ENCODE peak calls at places on chromosomes 5 and 9, in five cellular contexts. E is osteoblast, U is psoas muscle, B is fibroblast of lung, A is brain microvascular endothelial cell. D is an unnamed sample.

GRCh38 chr9:33211695-33212393 is 28.1 kb upstream of the SPINK4 start:
- DNase-seq in E (no peak), U (no peak), B (peak; percentile 19), A (peak; percentile 18), D (no peak)

GRCh38 chr9:116857321-116857720 is 170.2 kb downstream of the TRIM32 start:
- DNase-seq in E (no peak), U (no peak), B (no peak), A (no peak), D (no peak)

GRCh38 chr5:55599148-55600050 is 64.6 kb upstream of the PLPP1 start:
- DNase-seq in E (no peak), U (no peak), B (no peak), A (no peak), D (no peak)

GRCh38 chr5:143938230-143938629 is 126.3 kb downstream of the HMHB1 start:
- DNase-seq in E (peak; percentile 52), U (no peak), B (peak; percentile 20), A (no peak), D (no peak)

GRCh38 chr9:134886413-134886913 is 5.9 kb downstream of the FCN2 start:
- DNase-seq in E (no peak), U (no peak), B (no peak), A (no peak), D (no peak)

GRCh38 chr9:93286252-93287188 is 102.6 kb downstream of the WNK2 start:
- DNase-seq in E (peak; percentile 60), U (no peak), B (no peak), A (no peak), D (no peak)

GRCh38 chr5:170105643-170106611 is at the start of gene FOXI1:
- DNase-seq in E (no peak), U (no peak), B (no peak), A (no peak), D (no peak)

GRCh38 chr9:108956098-108956533 is 21.9 kb downstream of the ABITRAM start:
- DNase-seq in E (no peak), U (no peak), B (no peak), A (no peak), D (no peak)

GRCh38 chr5:1133510-1134255 is 21.8 kb upstream of the SLC12A7 start:
- DNase-seq in E (no peak), U (no peak), B (no peak), A (no peak), D (no peak)

GRCh38 chr9:112555844-112556482 is 69.3 kb downstream of the KIAA1958 start:
- DNase-seq in E (no peak), U (no peak), B (no peak), A (no peak), D (no peak)

GRCh38 chr5:34484591-34485228 is 171.4 kb upstream of the RAI14 start:
- DNase-seq in E (no peak), U (no peak), B (peak; percentile 65), A (no peak), D (no peak)

GRCh38 chr9:129697111-129697955 is 31.9 kb downstream of the PRRX2 start:
- DNase-seq in E (peak; percentile 99), U (peak; percentile 76), B (peak; percentile 73), A (peak; percentile 45), D (no peak)

GRCh38 chr9:32384002-32384363 is 460 bp upstream of the ACO1 start:
- DNase-seq in E (no peak), U (no peak), B (no peak), A (no peak), D (no peak)

GRCh38 chr5:153267506-153267905 is 223.0 kb upstream of the GRIA1 start:
- DNase-seq in E (no peak), U (no peak), B (no peak), A (no peak), D (no peak)

GRCh38 chr5:172113036-172113435 is 75.0 kb downstream of the STK10 start:
- DNase-seq in E (no peak), U (no peak), B (peak; percentile 73), A (peak; percentile 65), D (no peak)

GRCh38 chr9:136108648-136109266 is 9.9 kb downstream of the TMEM250 start:
- DNase-seq in E (no peak), U (no peak), B (no peak), A (no peak), D (no peak)

GRCh38 chr9:133103987-133104505 is 17.0 kb downstream of the RALGDS start:
- DNase-seq in E (peak; percentile 61), U (peak; percentile 49), B (no peak), A (no peak), D (no peak)

GRCh38 chr5:163915481-163915961 is 410.1 kb downstream of the MAT2B start:
- DNase-seq in E (no peak), U (no peak), B (peak; percentile 59), A (no peak), D (no peak)
- H3K4me3 ChIP-seq in E (no peak overlapping the region), U (no peak overlapping the region), B (no peak overlapping the region), A (no peak overlapping the region), D (no peak overlapping the region)

DNA sequence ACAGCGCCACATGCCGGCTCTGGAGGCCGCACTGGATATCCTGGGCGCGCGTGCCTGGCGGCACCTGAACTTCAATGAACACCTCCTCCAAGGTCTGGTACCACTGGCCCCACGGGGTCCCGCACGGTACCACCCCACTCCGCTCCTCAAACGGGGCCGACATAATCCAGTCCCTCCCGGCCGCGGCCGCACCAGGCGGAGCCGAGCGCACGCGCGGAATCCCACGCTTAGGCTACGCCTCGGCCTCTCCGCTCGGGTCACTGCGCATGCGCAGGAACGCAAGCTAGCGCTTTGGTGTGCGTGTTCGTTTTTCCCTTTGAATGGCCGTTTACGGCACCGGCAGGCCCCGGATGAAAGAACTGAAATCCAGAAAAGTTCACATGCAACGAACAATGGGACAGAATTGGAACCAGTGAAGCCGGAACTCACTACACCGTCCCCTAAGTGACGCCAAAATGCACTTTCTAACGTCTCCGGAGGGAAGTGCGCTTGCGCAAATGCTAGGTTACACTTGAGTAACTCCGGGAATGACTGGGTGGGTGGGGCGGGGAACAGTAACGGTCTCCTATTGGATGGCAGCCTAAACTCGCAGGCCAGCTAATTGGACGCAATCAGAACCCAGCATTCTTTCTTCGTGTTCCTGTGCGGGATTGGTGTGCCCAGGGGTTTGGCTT is at the start of gene NUDCD2:
- DNase-seq in E (peak; percentile 95), U (peak; percentile 99), B (peak; percentile 98), A (peak; percentile 99), D (peak; percentile 96)
- TF ChIP-seq CTCF in E (peak; percentile 17), U (peak; percentile 28), B (peak; percentile 21), A (peak; percentile 45), D (peak; percentile 38)

DNA sequence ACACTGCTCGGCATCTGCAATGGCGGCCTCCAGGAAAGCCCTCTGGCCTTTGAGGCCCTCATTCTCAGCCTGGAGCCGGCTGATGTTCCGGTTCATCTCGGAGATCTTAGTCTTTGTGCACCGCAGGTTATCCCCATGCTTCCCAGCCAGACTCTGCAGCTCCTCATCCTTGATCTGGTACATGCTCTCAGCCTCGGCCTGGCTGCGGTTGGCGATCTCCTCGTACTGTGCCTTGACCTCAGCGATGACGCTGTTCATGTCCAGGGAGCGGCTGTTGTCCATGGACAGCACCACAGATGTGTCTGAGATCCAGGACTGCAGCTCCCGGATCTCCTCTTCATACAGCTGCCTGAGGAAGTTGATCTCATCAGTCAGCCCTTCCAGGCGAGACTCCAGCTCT is 21.9 kb downstream of the CEP120 start:
- DNase-seq in E (no peak), U (no peak), B (no peak), A (no peak), D (no peak)
- H3K36me3 ChIP-seq in E (peaks cover 11% of the 10 kb centered on the region), U (peaks cover 57% of the 10 kb centered on the region), B (no peaks in the 10 kb centered on the region), A (peaks cover 2% of the 10 kb centered on the region), D (no peaks in the 10 kb centered on the region)

GRCh38 chr9:12065050-12065449 is 628.1 kb upstream of the TYRP1 start:
- DNase-seq in E (no peak), U (no peak), B (no peak), A (no peak), D (no peak)

GRCh38 chr9:12069366-12069765 is 623.8 kb upstream of the TYRP1 start:
- DNase-seq in E (no peak), U (no peak), B (no peak), A (no peak), D (no peak)
- H3K4me3 ChIP-seq in E (no peak overlapping the region), U (no peak overlapping the region), B (no peak overlapping the region), A (no peak overlapping the region), D (no peak overlapping the region)

GRCh38 chr5:91636351-91636750 is 253.2 kb upstream of the ARRDC3 start:
- DNase-seq in E (no peak), U (no peak), B (no peak), A (no peak), D (no peak)
- TF ChIP-seq CTCF in E (no peak), U (no peak), B (no peak), A (peak; percentile 39), D (no peak)

DNA sequence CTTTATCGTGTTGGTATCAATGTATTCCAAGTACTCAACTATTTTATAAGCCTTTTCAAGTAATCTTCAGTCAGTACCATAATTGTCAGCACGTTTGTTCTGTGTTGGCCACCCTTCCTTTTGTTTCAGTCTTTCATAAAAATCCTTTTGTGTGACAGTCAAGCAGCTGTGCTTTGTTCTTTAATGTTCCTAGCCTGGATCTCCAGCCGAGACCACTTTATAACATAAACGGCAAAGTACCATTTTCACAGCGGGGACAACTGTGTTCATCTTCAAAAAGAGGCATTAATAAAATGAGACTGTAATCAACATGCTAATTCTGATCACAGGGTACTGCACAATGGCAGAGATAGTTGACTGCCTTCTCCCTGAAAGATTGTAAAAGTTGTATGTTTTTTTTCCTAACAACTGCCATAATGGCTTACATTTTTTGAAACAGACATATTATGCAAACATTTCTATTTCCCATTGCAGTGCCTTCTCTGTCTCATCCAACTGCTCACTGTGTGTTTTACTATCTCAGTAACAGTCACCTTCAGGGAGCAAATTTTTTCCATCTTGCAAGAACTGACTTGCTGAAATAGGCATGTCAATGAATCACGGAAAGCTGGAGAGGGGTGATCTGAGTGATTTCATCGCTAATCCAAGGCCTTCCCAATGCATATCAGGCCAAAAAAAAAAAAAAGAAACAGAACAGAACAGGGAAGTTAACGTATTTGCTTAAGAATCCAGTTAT is 828.5 kb upstream of the DMAC1 start:
- DNase-seq in E (no peak), U (no peak), B (no peak), A (no peak), D (no peak)
- H3K36me3 ChIP-seq in E (no peaks in the 10 kb centered on the region), U (no peaks in the 10 kb centered on the region), B (no peaks in the 10 kb centered on the region), A (no peaks in the 10 kb centered on the region), D (no peaks in the 10 kb centered on the region)

GRCh38 chr5:68534131-68534940 is 318.8 kb downstream of the PIK3R1 start:
- DNase-seq in E (peak; percentile 78), U (no peak), B (peak; percentile 56), A (peak; percentile 39), D (no peak)
- H3K4me3 ChIP-seq in E (peak overlapping the region; percentile 64), U (peak overlapping the region; percentile 16), B (no peak overlapping the region), A (no peak overlapping the region), D (no peak overlapping the region)

DNA sequence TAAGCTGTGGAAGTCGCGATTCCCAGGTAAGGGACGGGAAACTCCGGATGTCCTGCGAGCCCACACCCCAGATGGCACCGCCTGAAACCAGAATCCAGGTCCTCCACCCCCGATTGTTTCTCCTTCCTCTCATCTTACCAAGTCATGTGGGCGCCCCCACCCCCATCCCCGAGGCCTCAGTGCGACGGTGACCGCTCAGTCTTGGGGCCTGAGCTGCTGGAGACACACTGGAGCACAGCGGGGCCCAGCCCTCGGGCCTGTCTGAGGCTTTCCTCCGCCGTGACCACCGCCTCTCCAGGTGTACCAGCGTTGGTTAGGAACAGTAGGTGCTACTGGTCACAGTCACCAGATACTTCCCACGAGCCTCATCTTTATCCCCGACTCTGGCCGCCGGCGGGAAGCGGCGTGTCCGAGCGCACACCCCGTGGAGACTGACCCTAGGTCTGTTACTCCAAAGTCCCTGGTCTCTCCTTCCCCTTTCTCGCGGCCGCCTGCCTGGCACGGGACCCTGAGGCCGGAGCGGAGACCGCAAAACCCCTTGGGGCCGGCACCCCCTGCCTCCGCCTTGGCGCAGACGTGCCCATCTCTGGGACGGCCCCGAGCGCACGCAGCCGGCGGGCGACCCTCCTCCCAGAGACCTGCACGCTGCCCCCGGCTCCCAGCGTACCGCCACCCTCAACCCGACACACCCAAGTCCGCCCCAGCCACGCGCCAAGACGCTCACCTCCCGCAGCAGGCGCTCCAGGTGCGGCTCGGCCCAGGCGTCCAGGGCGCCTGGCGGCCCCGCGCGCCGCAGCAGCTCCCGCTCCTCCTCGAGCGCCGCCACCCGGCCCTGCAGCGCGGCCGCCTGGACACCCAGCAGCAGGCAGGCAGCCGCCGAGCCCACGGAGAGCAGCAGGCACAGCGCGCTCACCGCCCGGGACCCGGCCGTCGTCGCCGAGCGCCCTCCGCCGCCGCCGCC is 733 bp downstream of the COL23A1 start:
- DNase-seq in E (peak; percentile 92), U (peak; percentile 68), B (peak; percentile 50), A (no peak), D (no peak)
- TF ChIP-seq CTCF in E (no peak), U (peak; percentile 28), B (peak; percentile 1), A (no peak), D (no peak)